ENCODE peak calls at places on chromosomes 16 and 17, in six cellular contexts. H is HCT116, M is OCI-LY7, T is GM23248, G is GM23338, Y is PC-3. V is an unnamed sample.
A peak's percentile ranks its signal among the peaks of the same experiment; 100 is the strongest.

GRCh38 chr17:72614476-72614870 is 478.0 kb downstream of the SLC39A11 start:
- DNase-seq in M (no peak), T (no peak), Y (peak; percentile 76), G (no peak), H (no peak), V (no peak)

GRCh38 chr17:79658811-79659207 is 48.0 kb upstream of the RBFOX3 start:
- DNase-seq in T (peak; percentile 38), M (peak; percentile 12), Y (peak; percentile 32), G (peak; percentile 85), H (peak; percentile 43), V (peak; percentile 77)

GRCh38 chr17:56934280-56934679 is 20.4 kb upstream of the TRIM25 start:
- DNase-seq in H (no peak), Y (no peak), G (no peak), M (no peak), T (no peak), V (no peak)

GRCh38 chr16:64470916-64471315 is 650.9 kb downstream of the CDH11 start:
- DNase-seq in M (no peak), T (peak; percentile 3), Y (no peak), G (no peak), H (no peak), V (no peak)

GRCh38 chr17:61928101-61928436 is 287 bp upstream of the INTS2 start:
- DNase-seq in G (no peak), T (no peak), M (no peak), H (no peak), Y (no peak), V (no peak)

GRCh38 chr17:36791961-36792475 is 145.3 kb upstream of the LHX1 start:
- DNase-seq in H (no peak), M (no peak), T (no peak), G (no peak), Y (no peak), V (peak; percentile 68)

GRCh38 chr16:19884021-19884485 is 595 bp downstream of the GPRC5B start:
- DNase-seq in T (peak; percentile 20), G (peak; percentile 35), H (no peak), Y (no peak), M (no peak), V (peak; percentile 70)

GRCh38 chr17:65131946-65132345 is 5.2 kb upstream of the RGS9 start:
- DNase-seq in H (no peak), G (no peak), Y (peak; percentile 97), M (no peak), T (peak; percentile 96), V (no peak)

GRCh38 chr16:5738586-5738985 is 641.0 kb upstream of the EEF2KMT start:
- DNase-seq in Y (no peak), G (no peak), H (no peak), M (no peak), T (no peak), V (no peak)

GRCh38 chr16:57799619-57800212 is 2.6 kb downstream of the KIFC3 start:
- DNase-seq in H (no peak), Y (no peak), G (no peak), T (no peak), M (no peak), V (peak; percentile 15)

GRCh38 chr16:89842471-89843408 is 14.5 kb downstream of the SPIRE2 start:
- DNase-seq in G (no peak), T (peak; percentile 68), Y (peak; percentile 63), H (no peak), M (no peak), V (peak; percentile 88)

GRCh38 chr17:19566176-19566575 is 32.5 kb downstream of the SLC47A1 start:
- DNase-seq in M (no peak), H (no peak), G (no peak), T (no peak), Y (no peak), V (no peak)

GRCh38 chr17:69141802-69142472 is at the start of gene ABCA6:
- DNase-seq in H (no peak), T (peak; percentile 70), Y (no peak), G (no peak), M (no peak), V (no peak)

GRCh38 chr16:47018223-47018891 is 44.9 kb upstream of the DNAJA2 start:
- DNase-seq in Y (peak; percentile 70), M (peak; percentile 80), H (peak; percentile 71), G (peak; percentile 76), T (peak; percentile 45), V (peak; percentile 76)

GRCh38 chr16:983044-984030 is 1.8 kb downstream of the SOX8 start:
- DNase-seq in Y (no peak), M (no peak), T (no peak), H (no peak), G (peak; percentile 35), V (peak; percentile 52)

GRCh38 chr17:19306160-19307111 is 56.1 kb downstream of the B9D1 start:
- DNase-seq in T (no peak), H (no peak), G (no peak), M (peak; percentile 98), Y (no peak), V (no peak)

GRCh38 chr17:48770954-48771353 is 42.4 kb upstream of the HOXB13 start:
- DNase-seq in Y (no peak), M (no peak), T (no peak), G (no peak), H (no peak), V (no peak)

GRCh38 chr16:10521681-10522274 is 58.6 kb downstream of the EMP2 start:
- DNase-seq in M (peak; percentile 70), Y (peak; percentile 38), G (peak; percentile 83), T (peak; percentile 82), H (peak; percentile 42), V (peak; percentile 75)

GRCh38 chr17:73798111-73798748 is 154.0 kb upstream of the SDK2 start:
- DNase-seq in T (peak; percentile 96), Y (peak; percentile 97), G (no peak), H (no peak), M (no peak), V (no peak)

GRCh38 chr17:17062356-17062755 is 20.1 kb downstream of the MPRIP start:
- DNase-seq in H (no peak), M (no peak), T (no peak), G (no peak), Y (no peak), V (no peak)

GRCh38 chr17:75113798-75114551 is 4.2 kb downstream of the ARMC7 start:
- DNase-seq in M (peak; percentile 96), G (peak; percentile 96), Y (peak; percentile 95), T (peak; percentile 90), H (peak; percentile 90), V (peak; percentile 94)

GRCh38 chr17:77127735-77128361 is 12.9 kb upstream of the SEC14L1 start:
- DNase-seq in M (no peak), G (no peak), T (no peak), H (no peak), Y (no peak), V (no peak)

GRCh38 chr16:50208460-50208931 is 55.4 kb downstream of the TENT4B start:
- DNase-seq in M (no peak), H (no peak), G (no peak), T (peak; percentile 79), Y (peak; percentile 63), V (no peak)

DNA sequence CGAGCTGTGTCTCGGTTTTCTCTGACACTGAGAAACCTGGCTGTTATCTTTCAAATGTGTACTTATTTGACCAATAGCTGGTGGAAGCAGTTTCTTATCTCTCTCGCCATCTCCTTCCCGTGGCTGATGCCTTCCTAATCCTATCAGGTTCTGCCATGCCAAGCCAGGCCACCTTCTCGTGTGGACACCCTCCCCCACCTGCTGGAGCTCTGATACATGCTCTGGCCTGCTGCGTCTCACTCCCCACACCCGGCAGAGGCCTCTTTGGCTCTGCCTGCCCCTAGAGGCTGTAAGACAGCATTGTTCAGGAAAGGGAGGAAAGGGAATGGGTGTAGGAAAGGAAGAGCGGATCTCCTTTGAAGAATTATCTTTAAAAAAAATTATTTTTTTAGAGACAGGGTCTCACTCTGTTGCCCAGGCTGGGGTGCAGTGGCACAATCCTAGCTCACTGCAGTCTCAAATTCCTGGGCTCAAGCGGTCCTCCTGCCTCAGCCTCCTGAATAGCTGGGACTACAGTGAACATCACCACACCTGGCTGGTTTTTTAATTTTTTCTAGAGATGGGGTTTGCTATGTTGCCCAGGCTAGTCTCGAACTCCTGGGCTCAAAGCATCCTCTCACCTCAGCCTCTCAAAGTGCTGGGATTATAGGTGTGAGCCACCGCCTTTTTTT is 7.5 kb upstream of the ARMC5 start:
- DNase-seq in H (peak; percentile 65), T (peak; percentile 89), G (peak; percentile 85), Y (peak; percentile 60), M (peak; percentile 46), V (peak; percentile 77)
- TF ChIP-seq EZH2phosphoT487 in H (no peak), T (no peak), G (no peak), Y (no peak), M (no peak), V (no peak)

DNA sequence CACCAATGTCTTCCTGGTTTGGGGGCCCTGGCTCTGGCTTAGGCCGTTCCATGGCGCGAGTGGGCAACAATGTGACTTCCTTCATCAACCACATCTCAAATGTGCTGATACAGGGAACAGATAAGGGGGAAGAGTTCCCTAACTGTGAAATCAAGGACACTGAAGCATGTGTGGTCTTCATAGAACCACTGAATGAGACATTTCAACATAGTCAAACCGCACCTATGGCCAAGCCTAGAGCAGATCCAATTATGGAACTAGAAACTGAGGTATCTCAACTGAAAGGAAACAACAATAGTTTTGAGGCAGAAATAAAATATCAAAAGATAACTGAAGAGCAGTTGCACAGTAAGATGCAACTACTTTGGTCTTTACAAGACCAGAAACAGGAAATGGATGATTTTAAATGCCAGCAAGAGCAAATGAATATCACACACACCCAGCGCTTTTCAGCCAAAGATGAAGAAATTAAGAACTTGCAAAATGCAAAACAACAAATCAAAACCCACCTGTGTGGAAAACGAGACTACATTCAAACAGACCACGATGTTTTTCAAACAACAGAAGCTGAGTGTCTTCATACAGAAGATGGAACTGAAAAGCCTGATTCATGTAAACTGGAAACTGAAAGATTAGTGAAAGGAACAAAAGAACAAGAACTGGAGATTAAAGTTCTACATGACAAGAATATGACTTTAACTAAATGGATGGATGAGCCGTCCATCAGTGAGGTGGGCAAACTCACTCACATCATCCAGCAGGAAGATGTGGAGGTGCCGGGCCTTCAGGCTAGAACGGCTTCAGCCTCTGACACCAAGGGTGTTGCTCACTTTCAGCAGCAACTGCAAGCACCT is 18.1 kb upstream of the LCMT1 start:
- DNase-seq in H (no peak), Y (no peak), M (peak; percentile 59), G (no peak), T (no peak), V (no peak)
- TF ChIP-seq EZH2phosphoT487 in H (no peak), Y (no peak), M (no peak), G (no peak), T (no peak), V (no peak)

DNA sequence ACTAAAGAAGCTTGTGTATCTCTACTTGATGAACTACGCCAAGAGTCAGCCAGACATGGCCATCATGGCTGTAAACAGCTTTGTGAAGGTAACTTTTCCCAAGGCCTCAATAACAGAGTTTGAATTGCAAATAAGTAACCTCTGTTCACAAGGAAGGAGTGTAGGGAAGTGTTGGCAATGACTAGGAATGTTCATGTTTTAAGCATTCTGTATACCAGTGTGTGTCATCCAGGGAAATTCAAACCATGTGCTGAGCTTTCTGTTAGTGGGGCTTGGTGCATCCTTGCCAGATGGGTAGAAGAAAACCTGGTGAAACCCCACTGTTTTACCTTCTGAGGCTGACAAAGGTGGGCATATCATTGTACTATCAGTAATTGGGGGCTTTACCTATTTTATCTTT is 18.6 kb downstream of the AP2B1 start:
- DNase-seq in H (no peak), M (no peak), T (peak; percentile 86), G (no peak), Y (no peak), V (no peak)
- TF ChIP-seq EZH2phosphoT487 in H (no peak), M (no peak), T (no peak), G (no peak), Y (no peak), V (no peak)

DNA sequence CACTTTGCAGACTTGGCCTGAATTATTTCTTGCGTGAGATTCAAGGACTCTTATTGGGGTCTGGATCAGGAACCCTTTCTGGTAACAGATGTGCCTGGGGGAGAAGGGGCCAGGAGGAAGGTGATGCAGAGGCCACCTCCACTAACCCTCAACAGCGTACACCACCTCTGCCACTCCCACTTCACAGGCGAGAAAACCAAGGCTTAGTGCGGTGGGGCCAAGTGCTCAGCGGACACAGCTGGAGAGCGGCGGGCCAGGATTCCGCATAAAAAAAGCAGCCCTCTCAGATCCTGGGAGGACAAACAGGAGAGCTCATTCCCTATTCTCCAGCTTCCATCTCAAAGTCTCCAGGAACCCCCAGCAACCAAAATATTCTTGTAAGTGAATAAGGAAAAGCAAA is 51.4 kb downstream of the SLC7A5 start:
- DNase-seq in T (no peak), M (no peak), H (no peak), G (no peak), Y (no peak), V (no peak)
- TF ChIP-seq EZH2phosphoT487 in T (no peak), M (no peak), H (no peak), G (no peak), Y (no peak), V (no peak)